ENCODE peak calls at places on chromosomes 11 and 22, in seven cellular contexts. One of them, this sample, is unnamed.

GRCh38 chr11:65489061-65489705 is 9.7 kb upstream of the MALAT1 start:
- DNase-seq in hepatocyte: peak
- DNase-seq in HL-60: no peak
- DNase-seq in PC-9: peak
- DNase-seq in upper lobe of right lung: peak
- DNase-seq in gastrocnemius medialis: no peak
- DNase-seq in fibroblast of lung: peak
- DNase-seq in this sample: peak

GRCh38 chr11:130721736-130722135 is 194.5 kb downstream of the SNX19 start:
- DNase-seq in gastrocnemius medialis: no peak
- DNase-seq in PC-9: no peak
- DNase-seq in upper lobe of right lung: no peak
- DNase-seq in fibroblast of lung: peak
- DNase-seq in HL-60: no peak
- DNase-seq in hepatocyte: no peak
- DNase-seq in this sample: no peak

GRCh38 chr11:83924987-83925542 is 638.9 kb upstream of the CCDC90B start:
- DNase-seq in PC-9: no peak
- DNase-seq in upper lobe of right lung: no peak
- DNase-seq in gastrocnemius medialis: no peak
- DNase-seq in HL-60: no peak
- DNase-seq in hepatocyte: no peak
- DNase-seq in fibroblast of lung: no peak
- DNase-seq in this sample: no peak

GRCh38 chr11:31499576-31500178 is 9.7 kb downstream of the IMMP1L start:
- DNase-seq in HL-60: no peak
- DNase-seq in hepatocyte: no peak
- DNase-seq in upper lobe of right lung: no peak
- DNase-seq in PC-9: no peak
- DNase-seq in gastrocnemius medialis: no peak
- DNase-seq in fibroblast of lung: peak
- DNase-seq in this sample: peak

GRCh38 chr11:76186776-76187279 is 19.5 kb downstream of the WNT11 start:
- DNase-seq in gastrocnemius medialis: peak
- DNase-seq in HL-60: no peak
- DNase-seq in PC-9: no peak
- DNase-seq in hepatocyte: no peak
- DNase-seq in upper lobe of right lung: no peak
- DNase-seq in fibroblast of lung: no peak
- DNase-seq in this sample: peak

GRCh38 chr22:46432164-46433068 is 96.9 kb downstream of the TRMU start:
- DNase-seq in PC-9: no peak
- DNase-seq in hepatocyte: no peak
- DNase-seq in upper lobe of right lung: no peak
- DNase-seq in fibroblast of lung: no peak
- DNase-seq in gastrocnemius medialis: no peak
- DNase-seq in HL-60: peak
- DNase-seq in this sample: no peak

GRCh38 chr22:31920306-31920705 is 24.0 kb upstream of the YWHAH start:
- DNase-seq in hepatocyte: no peak
- DNase-seq in PC-9: no peak
- DNase-seq in fibroblast of lung: no peak
- DNase-seq in HL-60: no peak
- DNase-seq in upper lobe of right lung: no peak
- DNase-seq in gastrocnemius medialis: no peak
- DNase-seq in this sample: no peak

GRCh38 chr22:49209452-49210195 is 618.0 kb downstream of the BRD1 start:
- DNase-seq in gastrocnemius medialis: no peak
- DNase-seq in fibroblast of lung: no peak
- DNase-seq in HL-60: no peak
- DNase-seq in hepatocyte: peak
- DNase-seq in upper lobe of right lung: peak
- DNase-seq in PC-9: no peak
- DNase-seq in this sample: no peak

GRCh38 chr22:31345331-31346254 is 553 bp downstream of the PATZ1 start:
- DNase-seq in gastrocnemius medialis: peak
- DNase-seq in upper lobe of right lung: peak
- DNase-seq in PC-9: peak
- DNase-seq in fibroblast of lung: peak
- DNase-seq in HL-60: peak
- DNase-seq in hepatocyte: peak
- DNase-seq in this sample: peak

GRCh38 chr11:3825473-3826154 is 15.1 kb downstream of the RHOG start:
- DNase-seq in PC-9: no peak
- DNase-seq in upper lobe of right lung: no peak
- DNase-seq in HL-60: no peak
- DNase-seq in gastrocnemius medialis: no peak
- DNase-seq in fibroblast of lung: no peak
- DNase-seq in hepatocyte: no peak
- DNase-seq in this sample: no peak

GRCh38 chr22:30426395-30427353 is 1.1 kb downstream of the MTFP1 start:
- DNase-seq in upper lobe of right lung: peak
- DNase-seq in fibroblast of lung: peak
- DNase-seq in gastrocnemius medialis: peak
- DNase-seq in HL-60: peak
- DNase-seq in hepatocyte: peak
- DNase-seq in PC-9: peak
- DNase-seq in this sample: peak

GRCh38 chr11:9838961-9839360 is 175.1 kb downstream of the SWAP70 start:
- DNase-seq in upper lobe of right lung: no peak
- DNase-seq in fibroblast of lung: no peak
- DNase-seq in hepatocyte: no peak
- DNase-seq in PC-9: peak
- DNase-seq in gastrocnemius medialis: no peak
- DNase-seq in HL-60: no peak
- DNase-seq in this sample: no peak

GRCh38 chr11:8766043-8766992 is 83.7 kb downstream of the RPL27A start:
- DNase-seq in gastrocnemius medialis: no peak
- DNase-seq in HL-60: no peak
- DNase-seq in fibroblast of lung: no peak
- DNase-seq in PC-9: peak
- DNase-seq in upper lobe of right lung: no peak
- DNase-seq in hepatocyte: no peak
- DNase-seq in this sample: no peak

GRCh38 chr22:30246962-30247376 is 410 bp upstream of the LIF start:
- DNase-seq in gastrocnemius medialis: no peak
- DNase-seq in upper lobe of right lung: no peak
- DNase-seq in fibroblast of lung: no peak
- DNase-seq in hepatocyte: peak
- DNase-seq in HL-60: no peak
- DNase-seq in PC-9: no peak
- DNase-seq in this sample: no peak

GRCh38 chr11:2525941-2526807 is 81.4 kb downstream of the KCNQ1 start:
- DNase-seq in PC-9: no peak
- DNase-seq in fibroblast of lung: no peak
- DNase-seq in HL-60: no peak
- DNase-seq in upper lobe of right lung: peak
- DNase-seq in gastrocnemius medialis: no peak
- DNase-seq in hepatocyte: no peak
- DNase-seq in this sample: no peak

GRCh38 chr22:23681026-23681809 is 9.6 kb upstream of the RGL4 start:
- DNase-seq in fibroblast of lung: no peak
- DNase-seq in HL-60: no peak
- DNase-seq in gastrocnemius medialis: no peak
- DNase-seq in upper lobe of right lung: peak
- DNase-seq in hepatocyte: no peak
- DNase-seq in PC-9: no peak
- DNase-seq in this sample: no peak

GRCh38 chr11:1919428-1920127 is at the start of gene TNNT3:
- DNase-seq in fibroblast of lung: no peak
- DNase-seq in HL-60: no peak
- DNase-seq in gastrocnemius medialis: peak
- DNase-seq in hepatocyte: no peak
- DNase-seq in upper lobe of right lung: no peak
- DNase-seq in PC-9: no peak
- DNase-seq in this sample: no peak

GRCh38 chr11:72716291-72716690 is 35.9 kb downstream of the ARAP1 start:
- DNase-seq in HL-60: no peak
- DNase-seq in PC-9: no peak
- DNase-seq in upper lobe of right lung: no peak
- DNase-seq in hepatocyte: no peak
- DNase-seq in gastrocnemius medialis: no peak
- DNase-seq in fibroblast of lung: peak
- DNase-seq in this sample: no peak

GRCh38 chr22:46132830-46133587 is 17.3 kb upstream of the PPARA start:
- DNase-seq in HL-60: no peak
- DNase-seq in hepatocyte: no peak
- DNase-seq in upper lobe of right lung: no peak
- DNase-seq in gastrocnemius medialis: no peak
- DNase-seq in fibroblast of lung: no peak
- DNase-seq in PC-9: no peak
- DNase-seq in this sample: no peak

GRCh38 chr11:65071907-65072630 is 11.8 kb downstream of the CDCA5 start:
- DNase-seq in upper lobe of right lung: no peak
- DNase-seq in HL-60: no peak
- DNase-seq in fibroblast of lung: no peak
- DNase-seq in PC-9: no peak
- DNase-seq in gastrocnemius medialis: no peak
- DNase-seq in hepatocyte: no peak
- DNase-seq in this sample: no peak

GRCh38 chr11:15145151-15145550 is 30.4 kb downstream of the INSC start:
- DNase-seq in PC-9: no peak
- DNase-seq in upper lobe of right lung: no peak
- DNase-seq in HL-60: no peak
- DNase-seq in hepatocyte: no peak
- DNase-seq in fibroblast of lung: no peak
- DNase-seq in gastrocnemius medialis: no peak
- DNase-seq in this sample: no peak
- H3K27ac ChIP-seq in PC-9: no peak
- H3K27ac ChIP-seq in upper lobe of right lung: no peak
- H3K27ac ChIP-seq in HL-60: no peak
- H3K27ac ChIP-seq in hepatocyte: peak
- H3K27ac ChIP-seq in fibroblast of lung: no peak
- H3K27ac ChIP-seq in gastrocnemius medialis: no peak
- H3K27ac ChIP-seq in this sample: no peak

GRCh38 chr11:74871037-74871436 is 77.9 kb downstream of the XRRA1 start:
- DNase-seq in hepatocyte: no peak
- DNase-seq in PC-9: no peak
- DNase-seq in upper lobe of right lung: no peak
- DNase-seq in fibroblast of lung: peak
- DNase-seq in gastrocnemius medialis: no peak
- DNase-seq in HL-60: no peak
- DNase-seq in this sample: no peak
- TF ChIP-seq CTCF in hepatocyte: no peak
- TF ChIP-seq CTCF in PC-9: no peak
- TF ChIP-seq CTCF in upper lobe of right lung: no peak
- TF ChIP-seq CTCF in fibroblast of lung: no peak
- TF ChIP-seq CTCF in gastrocnemius medialis: no peak
- TF ChIP-seq CTCF in HL-60: no peak
- TF ChIP-seq CTCF in this sample: no peak

DNA sequence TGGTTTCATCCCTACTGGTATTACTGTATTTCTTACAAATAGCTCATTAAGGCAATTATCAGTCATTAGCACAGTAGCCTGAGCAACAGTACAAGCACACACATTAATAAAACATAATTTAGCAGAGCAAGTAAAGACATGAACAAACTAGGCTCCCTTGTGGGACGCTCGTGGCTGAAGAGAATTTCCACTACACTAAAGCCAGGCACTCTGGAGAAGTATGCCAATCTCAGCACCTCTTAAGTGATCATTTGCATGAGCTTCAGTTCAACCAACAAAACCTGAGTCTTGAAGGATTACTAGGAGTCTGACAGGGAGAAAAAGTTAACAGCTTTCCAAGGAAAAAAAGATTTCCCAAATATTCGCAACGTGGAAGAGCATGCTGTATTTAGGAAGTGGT is 109.1 kb downstream of the LARGE1 start:
- DNase-seq in HL-60: no peak
- DNase-seq in upper lobe of right lung: no peak
- DNase-seq in gastrocnemius medialis: no peak
- DNase-seq in hepatocyte: no peak
- DNase-seq in fibroblast of lung: no peak
- DNase-seq in PC-9: no peak
- DNase-seq in this sample: peak
- H3K27ac ChIP-seq in HL-60: no peak
- H3K27ac ChIP-seq in upper lobe of right lung: no peak
- H3K27ac ChIP-seq in gastrocnemius medialis: no peak
- H3K27ac ChIP-seq in hepatocyte: peak
- H3K27ac ChIP-seq in fibroblast of lung: peak
- H3K27ac ChIP-seq in PC-9: no peak
- H3K27ac ChIP-seq in this sample: no peak

GRCh38 chr11:70272009-70272408 is 1.5 kb downstream of the PPFIA1 start:
- DNase-seq in PC-9: no peak
- DNase-seq in gastrocnemius medialis: no peak
- DNase-seq in fibroblast of lung: no peak
- DNase-seq in upper lobe of right lung: no peak
- DNase-seq in hepatocyte: no peak
- DNase-seq in HL-60: no peak
- DNase-seq in this sample: no peak

GRCh38 chr11:70271635-70271953 is 1.1 kb downstream of the PPFIA1 start:
- DNase-seq in upper lobe of right lung: no peak
- DNase-seq in fibroblast of lung: no peak
- DNase-seq in gastrocnemius medialis: no peak
- DNase-seq in PC-9: no peak
- DNase-seq in hepatocyte: no peak
- DNase-seq in HL-60: no peak
- DNase-seq in this sample: no peak

GRCh38 chr11:70270104-70270876 is at the start of gene PPFIA1:
- DNase-seq in gastrocnemius medialis: peak
- DNase-seq in upper lobe of right lung: peak
- DNase-seq in hepatocyte: peak
- DNase-seq in HL-60: peak
- DNase-seq in PC-9: peak
- DNase-seq in fibroblast of lung: peak
- DNase-seq in this sample: peak

GRCh38 chr11:70268526-70268925 is 2.0 kb upstream of the PPFIA1 start:
- DNase-seq in hepatocyte: no peak
- DNase-seq in fibroblast of lung: no peak
- DNase-seq in upper lobe of right lung: no peak
- DNase-seq in PC-9: no peak
- DNase-seq in gastrocnemius medialis: no peak
- DNase-seq in HL-60: no peak
- DNase-seq in this sample: no peak

DNA sequence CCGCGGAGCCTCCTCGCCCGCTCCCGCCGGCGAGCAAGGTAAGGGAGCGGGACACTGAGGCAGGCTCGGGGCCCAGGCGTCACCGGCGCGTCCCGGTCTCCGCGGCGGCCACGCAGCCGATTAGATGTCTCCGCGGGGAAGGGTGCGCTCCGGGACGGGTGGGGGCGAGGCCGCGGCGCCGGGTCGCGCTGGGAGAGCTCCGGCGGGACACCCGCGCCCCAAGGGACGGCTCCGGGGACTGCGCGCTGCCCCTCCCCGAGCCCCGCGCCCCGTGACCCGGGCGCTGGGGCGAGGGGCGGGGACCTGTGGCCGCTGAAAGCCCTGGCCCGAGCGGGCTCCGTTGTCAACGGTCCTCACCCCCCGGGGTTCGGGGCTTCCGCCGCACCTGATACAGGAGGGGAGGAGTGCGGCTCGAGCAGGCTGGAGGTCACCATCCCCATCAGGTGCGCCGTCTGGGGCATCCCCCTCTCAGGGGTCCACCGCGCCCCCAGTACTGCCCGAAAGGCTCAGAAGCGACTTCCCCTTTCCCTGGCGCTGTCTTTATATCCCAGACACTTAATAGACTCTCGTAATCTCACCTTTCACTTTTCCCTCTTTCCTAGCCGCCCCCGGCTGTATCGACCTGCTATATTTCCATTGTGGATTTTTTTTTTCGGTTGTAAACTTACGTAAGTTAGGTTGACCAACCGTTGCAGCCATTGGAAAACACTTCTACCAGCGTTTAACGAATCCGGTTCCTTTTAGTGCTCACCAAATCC is 566 bp downstream of the PPFIA1 start:
- DNase-seq in fibroblast of lung: peak
- DNase-seq in upper lobe of right lung: peak
- DNase-seq in HL-60: no peak
- DNase-seq in gastrocnemius medialis: no peak
- DNase-seq in PC-9: peak
- DNase-seq in hepatocyte: peak
- DNase-seq in this sample: peak
- TF ChIP-seq CTCF in fibroblast of lung: no peak
- TF ChIP-seq CTCF in upper lobe of right lung: no peak
- TF ChIP-seq CTCF in HL-60: no peak
- TF ChIP-seq CTCF in gastrocnemius medialis: no peak
- TF ChIP-seq CTCF in PC-9: no peak
- TF ChIP-seq CTCF in hepatocyte: no peak
- TF ChIP-seq CTCF in this sample: no peak

This sample was measured in cardiac muscle cell.